ENCODE peak calls at places on chromosome 12, in five cellular contexts. Y is NCI-H226; K is fibroblast of the conjunctiva; E is activated CD4-positive, alpha-beta T cell treated with anti-CD3 and anti-CD28 coated beads, Interleukin-2, amount 10 ng/mL, durations not matched to agents 7 days and 5 days; X is activated CD8-positive, alpha-beta memory T cell treated with anti-CD3 and anti-CD28 coated beads, Interleukin-2, amount 50 U/mL, for 4 hours. U is an unnamed sample.

GRCh38 chr12:111791507-111791906 is 24.8 kb downstream of the ALDH2 start:
- DNase-seq in Y (no peak), K (no peak), E (no peak), X (no peak), U (no peak)

GRCh38 chr12:93740721-93741120 is 63.5 kb downstream of the CRADD start:
- DNase-seq in Y (no peak), K (no peak), E (no peak), X (no peak), U (no peak)

GRCh38 chr12:125403145-125403789 is 338.0 kb downstream of the AACS start:
- DNase-seq in Y (no peak), K (no peak), E (peak; percentile 13), X (no peak), U (no peak)

GRCh38 chr12:124769166-124769530 is 94.5 kb downstream of the SCARB1 start:
- DNase-seq in Y (no peak), K (no peak), E (no peak), X (no peak), U (no peak)

GRCh38 chr12:120224304-120225199 is 23.6 kb upstream of the RPLP0 start:
- DNase-seq in Y (peak; percentile 71), K (no peak), E (no peak), X (no peak), U (no peak)

GRCh38 chr12:114499338-114499737 is 93.4 kb upstream of the TBX5 start:
- DNase-seq in Y (no peak), K (no peak), E (no peak), X (no peak), U (no peak)

GRCh38 chr12:99121476-99121965 is 476.4 kb downstream of the APAF1 start:
- DNase-seq in Y (no peak), K (no peak), E (no peak), X (no peak), U (no peak)

GRCh38 chr12:12803186-12803585 is 10.0 kb upstream of the DDX47 start:
- DNase-seq in Y (peak; percentile 97), K (peak; percentile 68), E (peak; percentile 64), X (no peak), U (peak; percentile 12)

GRCh38 chr12:131912526-131913274 is 16.4 kb upstream of the PUS1 start:
- DNase-seq in Y (peak; percentile 48), K (peak; percentile 75), E (no peak), X (no peak), U (no peak)

GRCh38 chr12:56011509-56012090 is 9.2 kb upstream of the IKZF4 start:
- DNase-seq in Y (no peak), K (no peak), E (no peak), X (no peak), U (no peak)

U was measured in CD4-positive, CD25-positive, alpha-beta regulatory T cell.